ENCODE peak calls at places on chromosomes 12 and 14, in seven cellular contexts. One of them, this sample, is unnamed.

GRCh38 chr12:24838531-24838950 is 110.4 kb downstream of the BCAT1 start:
- DNase-seq in activated T-helper 1 cell treated with anti-CD3 and anti-CD28 coated beads, Interleukin-2, amount 50 U/mL, for 16 hours: no peak
- DNase-seq in aorta: peak
- DNase-seq in RPMI7951: peak
- DNase-seq in WTC11: no peak
- DNase-seq in tibial artery: peak
- DNase-seq in HFFc6: peak
- DNase-seq in this sample: peak

GRCh38 chr12:131454418-131455217 is 256.3 kb upstream of the SFSWAP start:
- DNase-seq in activated T-helper 1 cell treated with anti-CD3 and anti-CD28 coated beads, Interleukin-2, amount 50 U/mL, for 16 hours: no peak
- DNase-seq in aorta: no peak
- DNase-seq in RPMI7951: peak
- DNase-seq in WTC11: peak
- DNase-seq in tibial artery: peak
- DNase-seq in HFFc6: no peak
- DNase-seq in this sample: no peak

GRCh38 chr14:72611956-72612500 is 281.9 kb downstream of the DPF3 start:
- DNase-seq in activated T-helper 1 cell treated with anti-CD3 and anti-CD28 coated beads, Interleukin-2, amount 50 U/mL, for 16 hours: no peak
- DNase-seq in aorta: no peak
- DNase-seq in RPMI7951: no peak
- DNase-seq in WTC11: no peak
- DNase-seq in tibial artery: no peak
- DNase-seq in HFFc6: no peak
- DNase-seq in this sample: no peak

GRCh38 chr12:132561784-132562156 is 48.6 kb downstream of the LRCOL1 start:
- DNase-seq in activated T-helper 1 cell treated with anti-CD3 and anti-CD28 coated beads, Interleukin-2, amount 50 U/mL, for 16 hours: no peak
- DNase-seq in aorta: no peak
- DNase-seq in RPMI7951: no peak
- DNase-seq in WTC11: peak
- DNase-seq in tibial artery: no peak
- DNase-seq in HFFc6: no peak
- DNase-seq in this sample: peak

GRCh38 chr14:73809386-73809785 is 42.2 kb upstream of the PTGR2 start:
- DNase-seq in activated T-helper 1 cell treated with anti-CD3 and anti-CD28 coated beads, Interleukin-2, amount 50 U/mL, for 16 hours: no peak
- DNase-seq in aorta: no peak
- DNase-seq in RPMI7951: no peak
- DNase-seq in WTC11: no peak
- DNase-seq in tibial artery: no peak
- DNase-seq in HFFc6: no peak
- DNase-seq in this sample: no peak

GRCh38 chr12:132166093-132166492 is 21.8 kb downstream of the NOC4L start:
- DNase-seq in activated T-helper 1 cell treated with anti-CD3 and anti-CD28 coated beads, Interleukin-2, amount 50 U/mL, for 16 hours: no peak
- DNase-seq in aorta: no peak
- DNase-seq in RPMI7951: no peak
- DNase-seq in WTC11: no peak
- DNase-seq in tibial artery: no peak
- DNase-seq in HFFc6: no peak
- DNase-seq in this sample: no peak

GRCh38 chr14:100443643-100444042 is 120.5 kb downstream of the SLC25A47 start:
- DNase-seq in activated T-helper 1 cell treated with anti-CD3 and anti-CD28 coated beads, Interleukin-2, amount 50 U/mL, for 16 hours: no peak
- DNase-seq in aorta: no peak
- DNase-seq in RPMI7951: no peak
- DNase-seq in WTC11: no peak
- DNase-seq in tibial artery: no peak
- DNase-seq in HFFc6: peak
- DNase-seq in this sample: no peak

GRCh38 chr12:27337376-27337775 is 4.7 kb downstream of the BMAL2 start:
- DNase-seq in activated T-helper 1 cell treated with anti-CD3 and anti-CD28 coated beads, Interleukin-2, amount 50 U/mL, for 16 hours: no peak
- DNase-seq in aorta: no peak
- DNase-seq in RPMI7951: no peak
- DNase-seq in WTC11: no peak
- DNase-seq in tibial artery: no peak
- DNase-seq in HFFc6: no peak
- DNase-seq in this sample: no peak

GRCh38 chr14:100842799-100843198 is 16.9 kb downstream of the MEG3 start:
- DNase-seq in activated T-helper 1 cell treated with anti-CD3 and anti-CD28 coated beads, Interleukin-2, amount 50 U/mL, for 16 hours: no peak
- DNase-seq in aorta: no peak
- DNase-seq in RPMI7951: peak
- DNase-seq in WTC11: no peak
- DNase-seq in tibial artery: no peak
- DNase-seq in HFFc6: peak
- DNase-seq in this sample: peak

GRCh38 chr14:99724196-99724891 is 40.2 kb downstream of the CYP46A1 start:
- DNase-seq in activated T-helper 1 cell treated with anti-CD3 and anti-CD28 coated beads, Interleukin-2, amount 50 U/mL, for 16 hours: no peak
- DNase-seq in aorta: peak
- DNase-seq in RPMI7951: no peak
- DNase-seq in WTC11: no peak
- DNase-seq in tibial artery: no peak
- DNase-seq in HFFc6: no peak
- DNase-seq in this sample: no peak

GRCh38 chr14:73173092-73173735 is 36.9 kb downstream of the PSEN1 start:
- DNase-seq in activated T-helper 1 cell treated with anti-CD3 and anti-CD28 coated beads, Interleukin-2, amount 50 U/mL, for 16 hours: no peak
- DNase-seq in aorta: no peak
- DNase-seq in RPMI7951: peak
- DNase-seq in WTC11: no peak
- DNase-seq in tibial artery: no peak
- DNase-seq in HFFc6: peak
- DNase-seq in this sample: peak

GRCh38 chr12:68462799-68463198 is 130.6 kb upstream of the MDM1 start:
- DNase-seq in activated T-helper 1 cell treated with anti-CD3 and anti-CD28 coated beads, Interleukin-2, amount 50 U/mL, for 16 hours: no peak
- DNase-seq in aorta: no peak
- DNase-seq in RPMI7951: peak
- DNase-seq in WTC11: no peak
- DNase-seq in tibial artery: no peak
- DNase-seq in HFFc6: no peak
- DNase-seq in this sample: no peak

GRCh38 chr12:88267630-88268029 is 125.5 kb downstream of the TMTC3 start:
- DNase-seq in activated T-helper 1 cell treated with anti-CD3 and anti-CD28 coated beads, Interleukin-2, amount 50 U/mL, for 16 hours: no peak
- DNase-seq in aorta: no peak
- DNase-seq in RPMI7951: no peak
- DNase-seq in WTC11: no peak
- DNase-seq in tibial artery: no peak
- DNase-seq in HFFc6: no peak
- DNase-seq in this sample: no peak

GRCh38 chr12:112900298-112901145 is 6.2 kb upstream of the OAS1 start:
- DNase-seq in activated T-helper 1 cell treated with anti-CD3 and anti-CD28 coated beads, Interleukin-2, amount 50 U/mL, for 16 hours: peak
- DNase-seq in aorta: no peak
- DNase-seq in RPMI7951: peak
- DNase-seq in WTC11: peak
- DNase-seq in tibial artery: no peak
- DNase-seq in HFFc6: peak
- DNase-seq in this sample: peak

GRCh38 chr14:75126679-75127473 is at the start of gene NEK9:
- DNase-seq in activated T-helper 1 cell treated with anti-CD3 and anti-CD28 coated beads, Interleukin-2, amount 50 U/mL, for 16 hours: peak
- DNase-seq in aorta: peak
- DNase-seq in RPMI7951: peak
- DNase-seq in WTC11: peak
- DNase-seq in tibial artery: peak
- DNase-seq in HFFc6: peak
- DNase-seq in this sample: peak

GRCh38 chr12:53207042-53207441 is at the start of gene ITGB7:
- DNase-seq in activated T-helper 1 cell treated with anti-CD3 and anti-CD28 coated beads, Interleukin-2, amount 50 U/mL, for 16 hours: no peak
- DNase-seq in aorta: peak
- DNase-seq in RPMI7951: no peak
- DNase-seq in WTC11: no peak
- DNase-seq in tibial artery: peak
- DNase-seq in HFFc6: no peak
- DNase-seq in this sample: no peak

This sample was measured in AG08396.